ENCODE peak calls at places on chromosomes 2 and 18, in eight cellular contexts. W is bronchial epithelial cell; Q is nephron progenitor cell; T is pons; I is posterior cingulate gyrus; J is Jurkat, Clone E6-1; L is HTR-8/SVneo; F is NCI-H1417. K is an unnamed sample.

GRCh38 chr2:441258-442023 is 153.6 kb upstream of the ALKAL2 start:
- DNase-seq in J (no peak), W (no peak), Q (no peak), T (no peak), L (no peak), F (no peak), I (no peak), K (no peak)

GRCh38 chr2:99841749-99842148 is 300.6 kb downstream of the AFF3 start:
- DNase-seq in T (no peak), J (no peak), F (no peak), W (peak), I (no peak), L (no peak), Q (no peak), K (no peak)

GRCh38 chr2:10787176-10787968 is 25.2 kb downstream of the PDIA6 start:
- DNase-seq in J (no peak), T (no peak), L (no peak), I (no peak), F (no peak), W (no peak), Q (peak), K (no peak)

GRCh38 chr2:205383601-205384000 is 298.7 kb upstream of the NRP2 start:
- DNase-seq in F (no peak), L (no peak), J (no peak), W (no peak), I (no peak), Q (no peak), T (no peak), K (no peak)

GRCh38 chr18:76720683-76721082 is 101.7 kb upstream of the ZNF236 start:
- DNase-seq in I (no peak), T (no peak), L (no peak), W (no peak), F (no peak), J (peak), Q (no peak), K (no peak)

GRCh38 chr2:24577481-24577880 is 86.4 kb downstream of the NCOA1 start:
- DNase-seq in L (no peak), F (no peak), T (no peak), W (no peak), J (no peak), I (no peak), Q (no peak), K (no peak)

GRCh38 chr18:56501896-56502295 is 136.5 kb downstream of the TXNL1 start:
- DNase-seq in I (no peak), L (no peak), Q (no peak), T (peak), W (no peak), F (no peak), J (no peak), K (no peak)

GRCh38 chr2:31271851-31272267 is 37.9 kb downstream of the EHD3 start:
- DNase-seq in F (no peak), I (no peak), J (no peak), Q (no peak), L (no peak), W (peak), T (no peak), K (no peak)

GRCh38 chr2:222440670-222441422 is 16.5 kb downstream of the SGPP2 start:
- DNase-seq in Q (peak), J (no peak), I (no peak), F (no peak), T (no peak), L (peak), W (no peak), K (no peak)

GRCh38 chr2:237714690-237715458 is 83.7 kb upstream of the RBM44 start:
- DNase-seq in F (no peak), T (no peak), J (no peak), Q (peak), L (no peak), W (peak), I (no peak), K (no peak)

GRCh38 chr2:42446503-42447271 is 47.1 kb downstream of the KCNG3 start:
- DNase-seq in J (no peak), T (no peak), F (no peak), I (no peak), Q (no peak), L (no peak), W (peak), K (no peak)

GRCh38 chr2:73822276-73822675 is 6.5 kb upstream of the STAMBP start:
- DNase-seq in L (no peak), Q (no peak), F (no peak), W (no peak), J (no peak), T (no peak), I (no peak), K (no peak)

GRCh38 chr18:9418047-9418690 is 57.1 kb upstream of the RALBP1 start:
- DNase-seq in W (no peak), F (no peak), T (no peak), I (no peak), Q (no peak), J (no peak), L (no peak), K (no peak)

GRCh38 chr18:46629356-46629755 is 27.7 kb downstream of the LOXHD1 start:
- DNase-seq in I (no peak), J (no peak), Q (no peak), T (no peak), L (no peak), W (no peak), F (no peak), K (no peak)

GRCh38 chr2:127163922-127164321 is 56.2 kb downstream of the CYP27C1 start:
- DNase-seq in Q (no peak), W (no peak), L (no peak), I (no peak), J (no peak), T (no peak), F (no peak), K (no peak)

GRCh38 chr2:212975333-212975732 is 176.1 kb downstream of the IKZF2 start:
- DNase-seq in F (no peak), I (no peak), T (no peak), Q (no peak), J (no peak), W (peak), L (no peak), K (no peak)

GRCh38 chr2:69073928-69074575 is 61.1 kb downstream of the ANTXR1 start:
- DNase-seq in T (no peak), Q (no peak), J (no peak), W (peak), I (no peak), L (no peak), F (no peak), K (no peak)

GRCh38 chr18:56019908-56020307 is 431.9 kb upstream of the TCF4 start:
- DNase-seq in J (no peak), T (no peak), W (no peak), L (no peak), F (no peak), I (no peak), Q (no peak), K (no peak)

GRCh38 chr2:237291138-237291792 is 122.7 kb downstream of the COL6A3 start:
- DNase-seq in Q (peak), I (peak), J (no peak), W (peak), F (peak), L (peak), T (peak), K (peak)

GRCh38 chr2:176081993-176082884 is 1.5 kb downstream of the EVX2 start:
- DNase-seq in L (no peak), Q (peak), J (no peak), T (no peak), W (no peak), F (no peak), I (no peak), K (no peak)

GRCh38 chr2:67600472-67600871 is 203.3 kb downstream of the ETAA1 start:
- DNase-seq in J (no peak), I (no peak), T (no peak), L (no peak), Q (no peak), W (no peak), F (no peak), K (no peak)

GRCh38 chr18:49638209-49638785 is 76.4 kb downstream of the LIPG start:
- DNase-seq in W (no peak), Q (no peak), T (no peak), I (no peak), J (no peak), L (no peak), F (no peak), K (no peak)

GRCh38 chr2:240460781-240461431 is 25.4 kb downstream of the GPC1 start:
- DNase-seq in Q (peak), L (no peak), W (no peak), I (no peak), J (no peak), F (no peak), T (no peak), K (peak)

GRCh38 chr2:3780477-3781402 is 77.4 kb downstream of the DCDC2C start:
- DNase-seq in J (peak), W (peak), F (peak), Q (peak), T (peak), L (peak), I (peak), K (peak)

GRCh38 chr2:173496746-173497145 is 142.1 kb downstream of the CDCA7 start:
- DNase-seq in F (no peak), Q (no peak), T (no peak), W (no peak), I (no peak), J (no peak), L (no peak), K (no peak)

GRCh38 chr2:157056200-157056676 is 201.3 kb upstream of the GALNT5 start:
- DNase-seq in Q (no peak), T (peak), J (no peak), W (peak), F (no peak), L (no peak), I (no peak), K (no peak)

GRCh38 chr2:79547568-79547967 is 34.7 kb downstream of the CTNNA2 start:
- DNase-seq in Q (no peak), W (no peak), L (no peak), F (no peak), J (no peak), I (no peak), T (no peak), K (no peak)

GRCh38 chr2:181459646-181460045 is 2.5 kb downstream of the ITGA4 start:
- DNase-seq in F (no peak), W (peak), I (no peak), L (no peak), J (no peak), Q (no peak), T (no peak), K (no peak)

GRCh38 chr18:12423820-12424219 is 16.1 kb downstream of the PRELID3A start:
- DNase-seq in W (no peak), J (no peak), F (no peak), L (no peak), I (no peak), T (no peak), Q (no peak), K (no peak)

GRCh38 chr18:8898990-8899389 is 193.6 kb downstream of the MTCL1 start:
- DNase-seq in J (no peak), I (no peak), F (no peak), W (no peak), L (no peak), Q (no peak), T (no peak), K (no peak)

GRCh38 chr2:69366-70344 is 23.4 kb upstream of the FAM110C start:
- DNase-seq in W (peak), F (peak), I (no peak), J (no peak), Q (no peak), T (no peak), L (no peak), K (no peak)

GRCh38 chr2:199460101-199460671 is 2.4 kb upstream of the SATB2 start:
- DNase-seq in J (no peak), T (no peak), L (no peak), W (peak), F (peak), I (no peak), Q (no peak), K (no peak)

GRCh38 chr2:175308005-175308404 is 126.5 kb upstream of the ATP5MC3 start:
- DNase-seq in J (no peak), L (no peak), W (no peak), Q (no peak), I (no peak), T (no peak), F (no peak), K (no peak)

GRCh38 chr2:75476778-75477177 is 84.0 kb downstream of the EVA1A start:
- DNase-seq in Q (no peak), L (no peak), I (no peak), T (no peak), J (peak), W (peak), F (peak), K (no peak)

GRCh38 chr2:145043399-145043834 is 523.5 kb upstream of the ZEB2 start:
- DNase-seq in Q (no peak), F (no peak), W (no peak), L (no peak), J (no peak), T (peak), I (peak), K (no peak)

GRCh38 chr18:53567935-53568574 is 656.4 kb downstream of the MBD2 start:
- DNase-seq in Q (peak), I (no peak), J (peak), L (peak), T (peak), W (peak), F (peak), K (no peak)

GRCh38 chr18:49360582-49360981 is 99.9 kb downstream of the DYM start:
- DNase-seq in F (no peak), T (no peak), Q (no peak), L (no peak), J (peak), W (no peak), I (no peak), K (no peak)